ENCODE peak calls at places on chromosome 17, in four cellular contexts. O is left kidney; C is effector memory CD8-positive, alpha-beta T cell; Z is cardiac fibroblast. P is an unnamed sample.

GRCh38 chr17:65099941-65100315 is 37.2 kb upstream of the RGS9 start:
- DNase-seq in O (no peak), C (peak), Z (peak), P (peak)

GRCh38 chr17:79169366-79169765 is 94.7 kb downstream of the ENGASE start:
- DNase-seq in O (no peak), C (no peak), Z (no peak), P (no peak)

GRCh38 chr17:42459983-42460300 is 1.3 kb downstream of the ATP6V0A1 start:
- DNase-seq in O (peak), C (peak), Z (peak), P (peak)

GRCh38 chr17:16269658-16270057 is 52.6 kb downstream of the PIGL start:
- DNase-seq in O (no peak), C (no peak), Z (peak), P (peak)

GRCh38 chr17:67867591-67867990 is 42.3 kb downstream of the BPTF start:
- DNase-seq in O (no peak), C (no peak), Z (no peak), P (no peak)

GRCh38 chr17:8629371-8630226 is 926 bp downstream of the MYH10 start:
- DNase-seq in O (peak), C (no peak), Z (peak), P (peak)

GRCh38 chr17:45320931-45321461 is 4.2 kb upstream of the MAP3K14 start:
- DNase-seq in O (peak), C (no peak), Z (peak), P (peak)

GRCh38 chr17:4045477-4045876 is 81.2 kb upstream of the ATP2A3 start:
- DNase-seq in O (no peak), C (peak), Z (no peak), P (no peak)

GRCh38 chr17:8056232-8056975 is 17.5 kb downstream of the ALOX15B start:
- DNase-seq in O (peak), C (no peak), Z (peak), P (peak)